ENCODE peak calls at places on chromosome 7, in seven cellular contexts. G is fibroblast of mammary gland, J is osteoblast, B is astrocyte of the spinal cord, Y is dorsolateral prefrontal cortex, V is coronary artery, Z is cardiac muscle cell. D is an unnamed sample.

GRCh38 chr7:18495412-18496335 is at the start of gene HDAC9:
- DNase-seq in G (peak), J (no peak), B (peak), Y (peak), V (no peak), Z (peak), D (peak)

GRCh38 chr7:79714081-79714480 is 260.6 kb upstream of the MAGI2 start:
- DNase-seq in G (no peak), J (no peak), B (no peak), Y (no peak), V (no peak), Z (no peak), D (no peak)

GRCh38 chr7:32163141-32163806 is 93.1 kb upstream of the PDE1C start:
- DNase-seq in G (peak), J (peak), B (peak), Y (no peak), V (no peak), Z (no peak), D (peak)

GRCh38 chr7:24910551-24911212 is 69.3 kb downstream of the OSBPL3 start:
- DNase-seq in G (no peak), J (no peak), B (no peak), Y (no peak), V (no peak), Z (no peak), D (no peak)

GRCh38 chr7:107167483-107168232 is 1.1 kb upstream of the HBP1 start:
- DNase-seq in G (peak), J (peak), B (peak), Y (peak), V (no peak), Z (peak), D (peak)

GRCh38 chr7:1364068-1364905 is 95.0 kb downstream of the MICALL2 start:
- DNase-seq in G (no peak), J (peak), B (no peak), Y (no peak), V (no peak), Z (no peak), D (no peak)

GRCh38 chr7:87144173-87144657 is 8.0 kb upstream of the DMTF1 start:
- DNase-seq in G (no peak), J (no peak), B (no peak), Y (no peak), V (no peak), Z (no peak), D (no peak)

GRCh38 chr7:66880009-66880554 is 40.9 kb upstream of the TMEM248 start:
- DNase-seq in G (no peak), J (no peak), B (no peak), Y (no peak), V (no peak), Z (peak), D (no peak)

GRCh38 chr7:158442260-158442659 is 145.4 kb downstream of the PTPRN2 start:
- DNase-seq in G (no peak), J (no peak), B (no peak), Y (no peak), V (no peak), Z (no peak), D (peak)

DNA sequence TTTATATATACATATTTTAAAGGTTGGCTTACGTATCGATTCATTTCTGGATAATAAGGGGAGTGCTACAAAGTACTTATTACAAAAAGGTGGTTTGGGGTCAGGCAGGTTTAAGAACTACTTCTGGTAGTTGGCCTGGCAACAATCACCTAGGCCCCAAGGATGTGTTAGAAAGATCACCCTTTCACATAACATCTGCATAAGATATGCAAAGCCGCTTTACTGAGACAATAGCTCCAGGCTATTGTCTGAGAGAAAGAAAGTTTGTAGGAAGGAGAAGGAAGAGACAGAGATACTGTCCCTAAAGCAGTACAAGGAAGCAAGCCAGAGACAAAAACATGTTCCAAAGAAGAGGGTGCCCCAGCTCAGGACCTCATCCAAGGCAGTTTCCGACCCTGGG is 6.2 kb downstream of the PAXIP1 start:
- DNase-seq in G (no peak), J (no peak), B (no peak), Y (no peak), V (no peak), Z (no peak), D (no peak)
- H3K4me3 ChIP-seq in G (no peak), J (no peak), B (no peak), Y (no peak), V (no peak), Z (no peak), D (no peak)

DNA sequence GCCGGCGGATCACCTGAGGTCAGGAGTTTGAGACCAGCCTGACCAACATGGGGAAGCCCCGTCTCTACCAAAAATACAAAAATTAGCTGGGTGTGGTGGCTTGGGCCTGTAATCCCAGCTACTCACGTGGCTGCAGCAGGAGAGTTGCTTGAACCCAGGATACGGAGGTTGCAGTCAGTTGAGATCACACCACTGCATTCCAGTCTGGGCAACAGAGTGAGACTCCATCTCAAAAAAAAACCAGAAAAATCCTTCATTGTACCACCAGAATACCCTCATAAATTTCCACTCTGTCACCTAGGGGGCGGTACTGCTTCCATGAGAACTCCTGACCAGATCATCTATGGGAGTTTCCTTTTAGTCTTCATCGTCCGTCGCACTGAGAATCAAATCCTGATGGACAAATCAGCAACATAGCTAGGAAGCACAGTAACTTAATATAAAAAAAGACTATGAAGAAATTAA is 225.8 kb upstream of the KLF14 start:
- DNase-seq in G (peak), J (peak), B (peak), Y (no peak), V (no peak), Z (no peak), D (peak)
- TF ChIP-seq CTCF in G (peak), J (peak), B (peak), Y (no peak), V (no peak), Z (peak), D (peak)

GRCh38 chr7:64888561-64888900 is 14.5 kb upstream of the ZNF273 start:
- DNase-seq in G (no peak), J (no peak), B (no peak), Y (no peak), V (no peak), Z (peak), D (peak)

GRCh38 chr7:64890761-64891666 is 12.1 kb upstream of the ZNF273 start:
- DNase-seq in G (no peak), J (peak), B (no peak), Y (peak), V (peak), Z (no peak), D (no peak)

GRCh38 chr7:64887756-64888508 is 15.1 kb upstream of the ZNF273 start:
- DNase-seq in G (no peak), J (no peak), B (no peak), Y (peak), V (peak), Z (peak), D (peak)

GRCh38 chr7:64888901-64889685 is 14.0 kb upstream of the ZNF273 start:
- DNase-seq in G (peak), J (peak), B (peak), Y (peak), V (peak), Z (peak), D (no peak)

DNA sequence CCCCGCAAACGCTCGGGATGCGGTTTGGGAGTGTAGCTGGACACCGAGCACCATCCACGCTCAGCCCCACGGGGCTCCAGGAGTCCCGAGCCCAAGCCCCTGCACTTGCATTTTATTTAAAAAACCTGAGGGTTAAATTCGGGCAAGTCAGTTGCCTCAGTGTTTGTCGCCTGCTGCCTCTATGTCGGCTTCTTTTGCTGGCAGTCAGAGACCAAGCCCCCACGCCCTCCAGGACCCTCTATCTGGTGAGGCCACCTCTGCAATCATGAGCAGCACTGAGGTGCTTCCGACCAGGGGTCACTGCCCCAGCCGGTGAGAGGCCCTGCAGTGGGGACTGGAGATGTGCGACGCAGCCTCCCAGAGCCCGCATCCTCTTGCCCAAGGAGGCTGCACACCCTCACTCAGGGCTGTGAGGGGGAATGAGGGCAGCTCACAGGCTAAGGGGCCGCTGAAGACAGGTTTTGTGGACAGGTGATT is 13.3 kb upstream of the ZNF273 start:
- DNase-seq in G (no peak), J (no peak), B (no peak), Y (no peak), V (peak), Z (no peak), D (no peak)
- H3K4me3 ChIP-seq in G (no peak), J (no peak), B (no peak), Y (peak), V (peak), Z (peak), D (no peak)

GRCh38 chr7:131021460-131021859 is 287.5 kb upstream of the KLF14 start:
- DNase-seq in G (no peak), J (no peak), B (no peak), Y (no peak), V (no peak), Z (no peak), D (no peak)
- TF ChIP-seq CTCF in G (no peak), J (no peak), B (no peak), Y (no peak), V (no peak), Z (no peak), D (no peak)

GRCh38 chr7:26102176-26102575 is 49.8 kb upstream of the NFE2L3 start:
- DNase-seq in G (no peak), J (no peak), B (no peak), Y (no peak), V (no peak), Z (no peak), D (no peak)
- H3K4me3 ChIP-seq in G (no peak), J (no peak), B (no peak), Y (no peak), V (peak), Z (no peak), D (no peak)

GRCh38 chr7:47447621-47448349 is 134.1 kb downstream of the TNS3 start:
- DNase-seq in G (no peak), J (no peak), B (no peak), Y (no peak), V (peak), Z (no peak), D (no peak)

GRCh38 chr7:47441796-47442744 is 139.8 kb downstream of the TNS3 start:
- DNase-seq in G (no peak), J (no peak), B (peak), Y (no peak), V (peak), Z (no peak), D (peak)

GRCh38 chr7:47446871-47447466 is 134.9 kb downstream of the TNS3 start:
- DNase-seq in G (peak), J (peak), B (no peak), Y (no peak), V (no peak), Z (no peak), D (no peak)

GRCh38 chr7:47443049-47443448 is 138.9 kb downstream of the TNS3 start:
- DNase-seq in G (no peak), J (no peak), B (no peak), Y (no peak), V (peak), Z (no peak), D (no peak)

DNA sequence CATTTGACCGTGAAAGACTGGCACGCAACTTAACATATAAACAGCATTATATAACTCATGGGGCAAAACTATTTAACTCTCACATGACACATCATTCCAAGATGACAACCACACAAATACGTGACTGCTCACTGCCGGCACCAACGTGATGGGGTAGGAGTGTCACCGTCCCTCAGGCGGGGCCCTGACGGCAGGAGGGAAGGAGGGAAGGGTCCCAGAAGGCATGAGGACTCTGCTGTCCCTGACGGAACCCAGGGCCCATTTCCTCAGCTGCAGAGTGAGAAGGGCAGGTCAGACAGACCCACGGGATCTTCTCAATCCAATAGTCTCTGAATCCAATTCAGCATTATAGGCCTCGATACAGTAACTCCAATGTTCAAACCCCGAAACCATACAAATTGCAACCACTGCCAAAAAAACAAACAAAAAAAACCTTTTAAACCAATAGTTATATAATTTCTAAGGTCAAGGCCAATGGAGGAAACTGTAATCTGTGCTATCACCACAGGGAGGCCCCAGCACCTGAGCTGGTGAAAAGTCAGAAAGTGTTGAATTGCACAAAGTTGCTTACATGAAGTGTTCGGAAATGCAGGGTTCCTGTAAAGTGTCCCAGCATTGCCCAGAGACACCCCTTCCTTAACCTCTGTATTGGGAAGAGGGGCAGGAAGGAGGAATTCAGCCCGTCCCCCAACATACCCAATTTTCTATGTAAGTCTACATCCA is 137.4 kb downstream of the TNS3 start:
- DNase-seq in G (peak), J (no peak), B (peak), Y (no peak), V (peak), Z (peak), D (peak)
- TF ChIP-seq CTCF in G (peak), J (peak), B (peak), Y (peak), V (no peak), Z (peak), D (peak)